ENCODE peak calls at places on chromosomes 4 and X, in six cellular contexts. I is neural progenitor cell, U is tibial artery, J is body of pancreas, G is mucosa of descending colon, V is fibroblast of lung. E is an unnamed sample.

GRCh38 chr4:83074086-83074704 is 39.2 kb downstream of the COPS4 start:
- DNase-seq in U (no peak), G (no peak), V (peak), J (peak), I (peak), E (peak)

GRCh38 chrX:14064632-14065432 is 35.1 kb upstream of the GEMIN8 start:
- DNase-seq in G (peak), V (peak), I (no peak), J (no peak), U (no peak), E (peak)

GRCh38 chr4:138727704-138728103 is 287.9 kb upstream of the NOCT start:
- DNase-seq in J (no peak), I (no peak), V (peak), U (no peak), G (no peak), E (no peak)

GRCh38 chr4:6620296-6620695 is 20.2 kb upstream of the MRFAP1 start:
- DNase-seq in G (no peak), V (no peak), I (no peak), J (no peak), U (no peak), E (no peak)

GRCh38 chr4:113445286-113445685 is 316.3 kb downstream of the CAMK2D start:
- DNase-seq in U (peak), G (no peak), J (no peak), I (no peak), V (peak), E (peak)

GRCh38 chrX:109624641-109625311 is at the start of gene KCNE5:
- DNase-seq in G (no peak), U (no peak), V (no peak), I (peak), J (no peak), E (no peak)

GRCh38 chr4:57442834-57443291 is 332.7 kb upstream of the IGFBP7 start:
- DNase-seq in V (peak), U (no peak), I (peak), G (peak), J (peak), E (peak)

GRCh38 chrX:29788991-29789699 is 426.2 kb upstream of the MAGEB2 start:
- DNase-seq in U (no peak), I (no peak), G (no peak), J (no peak), V (no peak), E (no peak)

GRCh38 chr4:169914871-169915270 is 111.3 kb downstream of the MFAP3L start:
- DNase-seq in I (no peak), U (no peak), J (no peak), V (no peak), G (no peak), E (no peak)

GRCh38 chrX:84729809-84730208 is 227.6 kb upstream of the HDX start:
- DNase-seq in G (peak), U (no peak), I (peak), J (peak), V (peak), E (peak)

GRCh38 chr4:124203613-124204284 is 508.8 kb downstream of the ANKRD50 start:
- DNase-seq in V (peak), I (no peak), G (no peak), U (no peak), J (no peak), E (peak)

GRCh38 chrX:23100826-23101225 is 101.1 kb downstream of the DDX53 start:
- DNase-seq in I (no peak), V (no peak), G (no peak), J (no peak), U (no peak), E (no peak)

DNA sequence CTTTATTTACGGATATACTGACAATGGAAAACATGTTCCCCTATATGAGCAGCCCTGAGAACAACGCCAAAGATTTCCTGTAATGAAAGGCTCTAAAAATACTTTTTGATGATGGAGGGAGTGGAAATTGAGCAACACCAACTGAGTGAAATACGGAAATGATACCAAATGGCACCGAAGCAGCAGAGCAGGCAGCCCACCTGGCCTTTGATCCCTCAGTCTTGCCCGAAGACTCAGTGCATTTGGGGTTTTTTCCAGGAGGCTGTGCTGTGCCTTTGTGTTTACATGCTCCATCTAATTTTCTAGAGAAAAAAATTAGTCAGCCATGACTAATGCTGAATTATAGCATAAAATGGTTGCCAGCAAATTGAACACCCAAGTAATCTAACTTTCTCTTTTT is 169.9 kb upstream of the RBPJ start:
- DNase-seq in V (peak), U (no peak), J (no peak), G (no peak), I (no peak), E (peak)
- TF ChIP-seq CTCF in V (peak), U (no peak), J (no peak), G (no peak), I (no peak), E (no peak)

GRCh38 chr4:133148690-133149363 is at the start of gene PCDH10:
- DNase-seq in V (peak), G (peak), J (peak), U (peak), I (peak), E (peak)
- H3K4me3 ChIP-seq in V (peak), G (no peak), J (no peak), U (peak), I (peak), E (peak)

GRCh38 chrX:106404512-106404911 is 207.3 kb upstream of the RADX start:
- DNase-seq in G (no peak), I (no peak), V (no peak), U (no peak), J (no peak), E (no peak)
- TF ChIP-seq CTCF in G (no peak), I (peak), V (no peak), U (no peak), J (no peak), E (no peak)

GRCh38 chr4:168888715-168889215 is 121.3 kb downstream of the CBR4 start:
- DNase-seq in U (no peak), I (no peak), J (no peak), V (no peak), G (no peak), E (no peak)
- H3K4me3 ChIP-seq in U (no peak), I (no peak), J (no peak), V (no peak), G (no peak), E (no peak)

DNA sequence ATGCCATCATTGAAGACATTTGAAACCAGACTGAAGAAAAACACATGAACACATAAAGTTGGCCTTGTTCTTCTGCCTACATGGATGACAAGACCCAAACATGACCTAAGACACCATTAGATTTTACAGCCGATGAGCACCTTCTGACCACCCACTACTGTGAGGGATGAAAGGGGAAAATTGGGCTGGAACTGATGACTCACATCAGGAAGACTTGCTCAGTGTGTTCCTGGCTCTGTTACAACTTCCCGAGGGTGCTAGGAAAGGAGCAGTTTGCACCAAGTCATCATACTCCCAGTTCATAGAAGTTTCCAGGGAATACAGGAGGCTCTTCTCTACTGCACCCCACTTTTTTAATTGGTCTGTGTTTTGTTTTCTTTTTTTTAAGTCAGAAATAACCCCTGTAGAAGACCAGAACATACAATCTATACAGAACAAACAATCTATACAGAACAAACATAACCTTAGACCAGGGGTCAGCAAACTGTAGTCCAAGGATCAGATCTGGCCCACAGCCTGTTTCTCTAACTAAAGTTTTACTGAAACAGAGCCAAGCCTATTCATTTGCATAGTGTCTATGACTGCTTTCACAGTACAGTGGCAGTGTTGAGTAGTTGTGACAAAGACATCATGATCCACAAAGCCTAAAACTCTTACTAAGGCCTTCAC is 25.3 kb downstream of the BTC start:
- DNase-seq in J (no peak), U (no peak), V (peak), I (no peak), G (no peak), E (peak)
- TF ChIP-seq CTCF in J (no peak), U (no peak), V (no peak), I (no peak), G (no peak), E (no peak)

GRCh38 chr4:41644288-41644914 is 104.1 kb downstream of the PHOX2B start:
- DNase-seq in G (peak), V (peak), U (peak), I (peak), J (peak), E (peak)
- H3K4me3 ChIP-seq in G (no peak), V (no peak), U (peak), I (peak), J (no peak), E (no peak)

DNA sequence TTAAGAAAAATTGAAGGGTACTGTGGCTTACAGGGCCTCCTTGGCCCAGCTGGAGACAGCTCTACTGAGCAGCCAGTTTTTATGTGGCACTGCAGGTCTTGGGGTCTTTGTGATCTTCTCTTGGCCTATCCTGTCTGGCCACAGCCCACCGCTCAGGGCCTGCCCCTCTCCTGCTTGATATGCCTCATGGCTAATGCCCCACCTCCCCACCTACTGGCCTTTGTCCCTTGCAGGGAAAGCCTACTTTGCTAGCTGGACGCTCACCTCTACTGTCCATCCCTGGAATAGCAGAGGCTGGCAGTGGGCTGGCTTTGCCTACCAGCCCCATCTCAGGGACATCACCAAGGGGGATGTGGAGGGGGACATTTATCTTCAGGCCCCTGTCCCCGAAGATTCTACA is 134.1 kb downstream of the PJA1 start:
- DNase-seq in V (no peak), I (peak), G (no peak), U (no peak), J (no peak), E (no peak)
- TF ChIP-seq CTCF in V (peak), I (peak), G (no peak), U (no peak), J (no peak), E (peak)

DNA sequence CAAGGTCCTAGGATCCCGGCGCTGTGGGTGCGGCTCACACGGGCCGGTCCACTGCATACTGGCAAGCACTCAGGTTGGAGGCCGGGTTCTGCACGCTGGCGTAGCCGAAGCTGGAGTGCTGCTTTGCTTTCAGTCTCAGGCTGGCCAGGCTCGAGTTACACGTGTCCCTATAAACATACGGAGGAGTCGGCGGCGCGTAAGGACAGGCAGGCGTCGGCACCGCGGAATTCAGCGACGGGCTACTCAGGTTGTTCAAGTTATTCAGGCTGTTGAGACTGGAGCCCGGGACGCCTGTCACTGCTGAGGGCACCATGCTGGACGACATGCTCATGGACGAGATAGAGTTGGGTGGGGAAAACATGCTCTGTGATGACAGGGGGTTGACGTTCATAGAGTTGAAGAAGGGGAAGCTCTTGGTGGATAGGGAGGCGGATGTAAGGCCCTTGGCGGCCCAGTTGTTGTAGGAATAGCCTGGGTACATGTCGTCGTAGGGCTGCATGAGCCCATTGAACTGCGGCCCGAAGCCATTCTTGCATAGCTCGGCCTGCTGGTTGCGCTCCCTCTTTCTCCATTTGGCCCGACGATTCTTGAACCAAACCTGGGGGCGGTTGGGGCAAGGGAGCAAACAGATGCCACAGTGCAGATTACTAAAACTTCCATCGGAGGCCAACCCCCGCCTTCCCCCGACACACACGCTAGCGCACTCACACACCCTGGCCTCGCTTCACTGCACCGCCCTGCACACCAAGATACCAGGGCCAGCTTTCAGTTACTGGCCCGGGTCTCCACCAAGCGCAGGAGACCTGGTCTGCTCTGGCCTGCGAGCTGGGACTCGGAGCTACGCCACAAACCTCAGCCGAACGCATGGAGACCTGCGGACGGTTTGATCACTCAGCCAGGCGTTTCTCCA is 4.5 kb downstream of the PITX2 start:
- DNase-seq in I (peak), G (peak), V (no peak), J (no peak), U (no peak), E (no peak)
- H3K4me3 ChIP-seq in I (peak), G (no peak), V (no peak), J (no peak), U (no peak), E (no peak)